ENCODE peak calls at places on chromosome 2, in nine cellular contexts. Z is PC-9; H is BJ; L is osteoblast; K is tibial nerve; M is suprapubic skin; S is transverse colon; Q is effector memory CD4-positive, alpha-beta T cell; E is mesenchymal stem cell. U is an unnamed sample.

GRCh38 chr2:20199381-20200270 is 25.3 kb downstream of the SDC1 start:
- DNase-seq in L (no peak), Q (no peak), H (no peak), Z (no peak), S (no peak), K (no peak), E (no peak), M (no peak), U (no peak)

GRCh38 chr2:234422242-234422641 is 74.6 kb downstream of the ARL4C start:
- DNase-seq in E (peak; percentile 82), Z (peak; percentile 100), S (peak; percentile 31), L (peak; percentile 84), M (no peak), K (no peak), H (peak; percentile 79), Q (no peak), U (peak; percentile 72)

GRCh38 chr2:157159221-157159904 is 98.1 kb upstream of the GALNT5 start:
- DNase-seq in L (no peak), E (no peak), S (no peak), Q (no peak), K (no peak), M (no peak), Z (no peak), H (no peak), U (no peak)

GRCh38 chr2:238158807-238159539 is at the start of gene ERFE:
- DNase-seq in L (peak; percentile 98), H (no peak), Q (no peak), M (no peak), E (peak; percentile 51), Z (no peak), K (no peak), S (peak; percentile 47), U (peak; percentile 73)

GRCh38 chr2:223846524-223846923 is 9.1 kb upstream of the AP1S3 start:
- DNase-seq in M (no peak), K (no peak), L (peak; percentile 89), H (peak; percentile 96), Q (no peak), Z (peak; percentile 93), S (no peak), E (peak; percentile 85), U (no peak)

GRCh38 chr2:169961911-169962310 is 134.7 kb downstream of the UBR3 start:
- DNase-seq in S (no peak), K (no peak), Q (no peak), E (peak; percentile 80), H (no peak), L (peak; percentile 25), M (no peak), Z (no peak), U (no peak)

GRCh38 chr2:147559068-147559467 is 285.8 kb upstream of the ACVR2A start:
- DNase-seq in Z (no peak), M (no peak), L (peak; percentile 15), K (no peak), H (no peak), E (no peak), Q (no peak), S (no peak), U (no peak)

GRCh38 chr2:207227062-207227748 is 61.5 kb upstream of the KLF7 start:
- DNase-seq in H (no peak), Q (no peak), L (no peak), M (no peak), E (peak; percentile 72), K (no peak), S (peak; percentile 10), Z (no peak), U (no peak)

GRCh38 chr2:61793389-61793836 is 60.4 kb downstream of the FAM161A start:
- DNase-seq in M (peak; percentile 80), L (peak; percentile 90), Q (peak; percentile 45), S (peak; percentile 65), K (peak; percentile 44), Z (peak; percentile 68), E (peak; percentile 72), H (peak; percentile 2), U (peak; percentile 85)

GRCh38 chr2:35462226-35462983 is 893.2 kb upstream of the CRIM1 start:
- DNase-seq in K (no peak), H (no peak), Z (no peak), Q (no peak), L (no peak), S (no peak), M (no peak), E (peak; percentile 67), U (no peak)

GRCh38 chr2:60433021-60433596 is 120.3 kb downstream of the BCL11A start:
- DNase-seq in Z (no peak), M (no peak), E (no peak), H (no peak), L (no peak), K (no peak), S (no peak), Q (no peak), U (no peak)

GRCh38 chr2:43943809-43944452 is 51.9 kb downstream of the LRPPRC start:
- DNase-seq in S (no peak), E (no peak), L (no peak), K (no peak), H (no peak), Z (no peak), M (no peak), Q (no peak), U (no peak)

GRCh38 chr2:43941359-43941758 is 54.4 kb downstream of the LRPPRC start:
- DNase-seq in L (no peak), K (no peak), E (no peak), M (no peak), H (no peak), Q (no peak), Z (no peak), S (no peak), U (no peak)

GRCh38 chr2:43942881-43943280 is 52.9 kb downstream of the LRPPRC start:
- DNase-seq in Q (no peak), S (no peak), E (no peak), H (no peak), M (no peak), K (no peak), L (no peak), Z (no peak), U (no peak)

GRCh38 chr2:43943323-43943722 is 52.5 kb downstream of the LRPPRC start:
- DNase-seq in L (no peak), H (no peak), E (no peak), Q (no peak), M (no peak), Z (no peak), S (no peak), K (no peak), U (no peak)

GRCh38 chr2:43942001-43942400 is 53.8 kb downstream of the LRPPRC start:
- DNase-seq in S (no peak), M (no peak), Z (no peak), L (no peak), H (no peak), K (no peak), E (no peak), Q (no peak), U (no peak)
- H3K36me3 ChIP-seq in S (peaks cover 42% of the 10 kb centered on the region), M (peaks cover 57% of the 10 kb centered on the region), Z (peaks cover 78% of the 10 kb centered on the region), L (peaks cover 37% of the 10 kb centered on the region), H (no peaks in the 10 kb centered on the region), K (no peaks in the 10 kb centered on the region), E (no peaks in the 10 kb centered on the region), Q (peaks cover 42% of the 10 kb centered on the region), U (peaks cover 1% of the 10 kb centered on the region)

DNA sequence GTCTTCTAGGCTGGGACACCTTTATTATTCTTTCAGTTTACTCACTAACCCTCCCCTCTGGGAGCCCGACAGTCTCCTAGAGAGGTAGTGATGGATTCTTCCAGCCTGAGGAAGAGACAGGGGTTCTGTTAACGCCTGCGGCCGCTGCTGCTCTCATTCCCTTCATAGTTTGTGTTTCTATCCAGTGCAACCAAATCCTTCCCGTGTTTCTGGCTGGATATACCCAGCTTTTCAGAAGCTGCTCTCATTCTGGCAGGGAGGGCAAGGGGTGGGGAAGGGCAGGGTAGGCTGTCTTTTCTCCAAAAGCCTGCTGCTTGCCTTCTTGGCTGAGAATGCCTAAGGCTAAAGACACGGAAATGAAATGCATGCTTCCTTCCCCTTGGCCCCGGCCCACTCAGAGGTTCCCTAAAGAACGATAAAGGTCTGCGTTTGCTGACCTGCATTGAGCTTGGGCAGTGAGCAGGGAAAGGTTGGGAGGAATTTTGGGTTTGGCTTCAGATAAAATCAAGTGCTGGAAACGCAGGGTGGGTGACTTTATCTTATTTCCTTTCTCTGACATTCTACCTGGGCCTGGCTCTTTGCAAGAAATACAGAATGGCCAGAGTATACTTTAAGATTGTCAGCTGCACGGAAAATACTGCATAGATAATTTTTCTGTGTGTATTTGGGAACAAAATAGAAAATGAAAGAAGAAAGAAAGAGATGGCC is 390.9 kb downstream of the NBAS start:
- DNase-seq in E (no peak), M (no peak), H (peak; percentile 10), S (no peak), Q (no peak), K (no peak), L (peak; percentile 77), Z (no peak), U (no peak)
- H3K4me3 ChIP-seq in E (no peak overlapping the region), M (peak overlapping the region; percentile 4), H (peak overlapping the region; percentile 1), S (no peak overlapping the region), Q (no peak overlapping the region), K (no peak overlapping the region), L (peak overlapping the region; percentile 52), Z (no peak overlapping the region), U (no peak overlapping the region)

GRCh38 chr2:10581990-10582389 is 107.8 kb downstream of the NOL10 start:
- DNase-seq in K (no peak), S (no peak), E (no peak), L (no peak), M (no peak), Q (no peak), H (no peak), Z (no peak), U (no peak)
- H3K36me3 ChIP-seq in K (no peaks in the 10 kb centered on the region), S (no peaks in the 10 kb centered on the region), E (peaks cover 7% of the 10 kb centered on the region), L (peaks cover 14% of the 10 kb centered on the region), M (peaks cover 19% of the 10 kb centered on the region), Q (peaks cover 26% of the 10 kb centered on the region), H (peaks cover 4% of the 10 kb centered on the region), Z (peaks cover 12% of the 10 kb centered on the region), U (peaks cover 2% of the 10 kb centered on the region)

GRCh38 chr2:44168684-44169154 is at the start of gene PPM1B:
- DNase-seq in S (peak; percentile 99), E (no peak), Q (peak; percentile 99), M (peak; percentile 100), Z (no peak), L (peak; percentile 99), K (peak; percentile 98), H (no peak), U (no peak)

GRCh38 chr2:44170337-44170736 is 1.7 kb downstream of the PPM1B start:
- DNase-seq in K (no peak), L (no peak), S (no peak), E (peak; percentile 64), H (no peak), Z (no peak), Q (no peak), M (no peak), U (no peak)

GRCh38 chr2:44169155-44169898 is 652 bp downstream of the PPM1B start:
- DNase-seq in Q (no peak), Z (peak; percentile 59), S (peak; percentile 62), M (no peak), E (peak; percentile 67), K (peak; percentile 10), L (peak; percentile 83), H (no peak), U (peak; percentile 62)

GRCh38 chr2:44172576-44172975 is 3.9 kb downstream of the PPM1B start:
- DNase-seq in E (no peak), L (no peak), S (no peak), M (no peak), H (no peak), Z (no peak), K (no peak), Q (no peak), U (no peak)

DNA sequence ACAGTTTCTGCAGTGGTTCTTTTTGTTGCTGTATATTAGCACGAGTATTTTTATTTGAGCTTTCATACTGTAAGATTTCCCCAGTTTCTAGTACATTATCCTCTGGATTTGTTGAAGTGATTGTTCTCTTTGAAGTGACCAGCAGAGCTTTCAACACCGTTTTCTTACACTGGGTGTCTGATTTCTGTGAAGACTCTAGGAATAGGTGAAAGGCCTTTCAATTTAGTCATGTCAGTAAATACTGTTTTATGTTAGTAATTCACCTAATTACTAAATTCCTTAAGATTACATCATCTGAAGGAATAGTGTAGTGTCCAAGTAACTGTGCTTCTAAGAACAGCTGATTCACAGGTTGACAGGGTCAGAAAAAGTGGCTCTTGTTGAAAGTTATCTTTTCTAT is 2.3 kb downstream of the PPM1B start:
- DNase-seq in H (peak; percentile 35), S (no peak), L (no peak), Z (peak; percentile 91), Q (no peak), M (no peak), K (no peak), E (peak; percentile 37), U (no peak)
- H3K4me3 ChIP-seq in H (peak overlapping the region; percentile 18), S (peak overlapping the region; percentile 74), L (peak overlapping the region; percentile 77), Z (peak overlapping the region; percentile 69), Q (peak overlapping the region; percentile 89), M (peak overlapping the region; percentile 95), K (peak overlapping the region; percentile 67), E (no peak overlapping the region), U (peak overlapping the region; percentile 98)

U was measured in Caco-2.